ENCODE peak calls at places on chromosomes 3 and 15, in four cellular contexts. P is breast epithelium, J is DND-41, Z is cardiac muscle cell. G is an unnamed sample. For H3K4me1 and H3K36me3, the result is how much of the 10 kb centered on the place peaks cover.

GRCh38 chr15:20356444-20357138 is 185.0 kb downstream of the GOLGA6L6 start:
- DNase-seq in P (peak), J (peak), Z (no peak), G (peak)

GRCh38 chr3:123449092-123449985 is 449 bp upstream of the ADCY5 start:
- DNase-seq in P (no peak), J (no peak), Z (peak), G (no peak)

GRCh38 chr3:31226331-31226730 is 306.4 kb upstream of the STT3B start:
- DNase-seq in P (no peak), J (peak), Z (no peak), G (no peak)

GRCh38 chr3:42613462-42613861 is 13.0 kb downstream of the NKTR start:
- DNase-seq in P (no peak), J (no peak), Z (no peak), G (no peak)

GRCh38 chr3:69442771-69443197 is 56.9 kb upstream of the FRMD4B start:
- DNase-seq in P (no peak), J (no peak), Z (no peak), G (no peak)

GRCh38 chr3:183178833-183179549 is 16.5 kb upstream of the LAMP3 start:
- DNase-seq in P (no peak), J (no peak), Z (peak), G (peak)

GRCh38 chr3:12423918-12424634 is 60.2 kb upstream of the TSEN2 start:
- DNase-seq in P (no peak), J (peak), Z (peak), G (no peak)

GRCh38 chr3:134308350-134308891 is 57.8 kb upstream of the RYK start:
- DNase-seq in P (peak), J (peak), Z (peak), G (peak)

GRCh38 chr15:78207110-78207458 is 27.3 kb downstream of the ACSBG1 start:
- DNase-seq in P (peak), J (no peak), Z (no peak), G (no peak)

GRCh38 chr3:78991656-78992055 is 776.1 kb downstream of the ROBO1 start:
- DNase-seq in P (no peak), J (no peak), Z (no peak), G (no peak)

GRCh38 chr15:88040516-88040915 is 216.0 kb downstream of the NTRK3 start:
- DNase-seq in P (no peak), J (no peak), Z (no peak), G (no peak)

GRCh38 chr3:126527455-126528211 is 3.7 kb downstream of the CHST13 start:
- DNase-seq in P (no peak), J (no peak), Z (no peak), G (no peak)

GRCh38 chr15:43748376-43748775 is 2.1 kb downstream of the PDIA3 start:
- DNase-seq in P (no peak), J (no peak), Z (peak), G (no peak)

GRCh38 chr15:90706394-90707327 is 10.5 kb upstream of the BLM start:
- DNase-seq in P (no peak), J (no peak), Z (no peak), G (no peak)

GRCh38 chr3:147619925-147620580 is 210.9 kb downstream of the ZIC1 start:
- DNase-seq in P (no peak), J (no peak), Z (no peak), G (no peak)

GRCh38 chr15:96626936-96627577 is 296.6 kb downstream of the NR2F2 start:
- DNase-seq in P (no peak), J (no peak), Z (no peak), G (no peak)

GRCh38 chr3:22377421-22377820 is 626.4 kb upstream of the ZNF385D start:
- DNase-seq in P (no peak), J (no peak), Z (peak), G (no peak)

GRCh38 chr15:28043625-28044520 is 55.2 kb downstream of the OCA2 start:
- DNase-seq in P (no peak), J (no peak), Z (no peak), G (peak)

GRCh38 chr3:144055604-144056003 is 84.0 kb downstream of the DIPK2A start:
- DNase-seq in P (no peak), J (no peak), Z (peak), G (no peak)

GRCh38 chr3:127689266-127689860 is 16.6 kb downstream of the ABTB1 start:
- DNase-seq in P (peak), J (no peak), Z (no peak), G (peak)

GRCh38 chr3:187318819-187319616 is 27.5 kb upstream of the MASP1 start:
- DNase-seq in P (no peak), J (peak), Z (peak), G (peak)

GRCh38 chr15:78618490-78618934 is 2.3 kb downstream of the CHRNA3 start:
- DNase-seq in P (peak), J (peak), Z (peak), G (peak)

GRCh38 chr3:182979103-182979697 is 1.1 kb downstream of the DCUN1D1 start:
- DNase-seq in P (no peak), J (no peak), Z (peak), G (no peak)

GRCh38 chr15:63407612-63408011 is 26.0 kb upstream of the CA12 start:
- DNase-seq in P (no peak), J (no peak), Z (no peak), G (no peak)

GRCh38 chr3:12766541-12766940 is 7.5 kb upstream of the TMEM40 start:
- DNase-seq in P (no peak), J (no peak), Z (no peak), G (no peak)

GRCh38 chr15:71131601-71132357 is 16.5 kb downstream of the THSD4 start:
- DNase-seq in P (no peak), J (no peak), Z (no peak), G (no peak)

GRCh38 chr3:8482960-8483665 is 18.5 kb upstream of the LMCD1 start:
- DNase-seq in P (peak), J (no peak), Z (peak), G (no peak)

GRCh38 chr3:56753206-56753605 is 48.5 kb downstream of the ARHGEF3 start:
- DNase-seq in P (no peak), J (no peak), Z (peak), G (no peak)

GRCh38 chr15:74552761-74553441 is 11.9 kb downstream of the ARID3B start:
- DNase-seq in P (no peak), J (no peak), Z (no peak), G (no peak)

GRCh38 chr15:58530056-58530590 is 98.3 kb downstream of the LIPC start:
- DNase-seq in P (no peak), J (no peak), Z (no peak), G (no peak)

GRCh38 chr15:85706779-85707518 is 87.8 kb downstream of the KLHL25 start:
- DNase-seq in P (no peak), J (peak), Z (peak), G (no peak)

GRCh38 chr15:57111002-57111401 is 192.6 kb downstream of the TCF12 start:
- DNase-seq in P (no peak), J (no peak), Z (no peak), G (no peak)

GRCh38 chr15:54082836-54083492 is 104.7 kb downstream of the UNC13C start:
- DNase-seq in P (no peak), J (peak), Z (peak), G (peak)

GRCh38 chr3:13109516-13109915 is 36.3 kb upstream of the IQSEC1 start:
- DNase-seq in P (no peak), J (no peak), Z (no peak), G (no peak)

GRCh38 chr3:40337136-40338108 is 27.9 kb downstream of the EIF1B start:
- DNase-seq in P (no peak), J (no peak), Z (no peak), G (no peak)

GRCh38 chr3:194089357-194090177 is 46.4 kb upstream of the HES1 start:
- DNase-seq in P (peak), J (no peak), Z (peak), G (peak)

GRCh38 chr3:197899833-197900478 is 50.0 kb upstream of the RPL35A start:
- DNase-seq in P (no peak), J (no peak), Z (no peak), G (no peak)

GRCh38 chr15:57245130-57245529 is 131.2 kb upstream of the CGNL1 start:
- DNase-seq in P (no peak), J (no peak), Z (peak), G (no peak)

DNA sequence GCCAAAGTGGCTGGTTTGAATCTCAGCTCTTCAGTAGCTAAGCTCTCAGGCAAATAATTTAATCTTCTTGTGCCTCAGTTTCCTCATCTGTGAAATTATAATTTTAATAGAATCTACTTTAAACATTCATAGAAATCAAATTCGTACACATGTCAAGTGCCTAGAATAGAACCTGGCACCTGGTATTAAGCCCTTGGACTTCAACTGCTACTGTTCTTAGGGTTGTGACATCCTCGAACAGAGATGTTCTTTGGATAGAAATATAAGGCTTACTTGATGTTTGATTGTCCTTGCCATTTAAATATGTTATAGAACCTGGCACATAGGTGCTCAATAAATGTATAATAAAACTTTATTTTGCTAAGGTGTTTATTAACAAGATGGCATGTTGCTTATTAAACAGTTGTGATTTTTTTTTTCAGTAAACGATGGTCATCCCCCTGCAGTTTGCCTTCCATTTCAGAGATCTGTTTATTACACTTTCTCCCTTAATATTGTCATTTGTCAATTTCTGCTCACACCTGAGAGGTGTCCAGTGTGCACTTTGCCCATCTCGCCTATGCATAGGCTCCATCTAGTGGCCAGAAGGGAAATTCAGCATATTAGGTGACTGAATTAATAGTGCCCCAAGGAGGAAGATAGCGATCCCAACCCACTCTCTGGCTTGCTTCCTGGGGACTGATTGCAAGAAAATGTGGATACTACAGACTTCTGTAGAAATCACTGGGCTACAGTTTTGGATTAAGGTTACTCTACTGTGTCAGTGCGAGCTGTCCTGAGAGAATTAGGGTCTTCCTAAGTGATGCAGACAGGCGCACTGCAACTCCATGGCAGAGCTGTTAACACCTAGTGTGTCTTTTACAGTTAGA is 10.7 kb downstream of the IGF1R start:
- DNase-seq in P (no peak), J (peak), Z (peak), G (no peak)
- H3K4me1 ChIP-seq in P (under half), J (under half), Z (under half), G (under half)

GRCh38 chr3:142228964-142229363 is 3.6 kb upstream of the GK5 start:
- DNase-seq in P (no peak), J (no peak), Z (no peak), G (no peak)

GRCh38 chr3:142223282-142223681 is 2.1 kb downstream of the GK5 start:
- DNase-seq in P (no peak), J (no peak), Z (no peak), G (no peak)

GRCh38 chr3:142225885-142226215 is 465 bp upstream of the GK5 start:
- DNase-seq in P (no peak), J (no peak), Z (no peak), G (no peak)

GRCh38 chr3:142224482-142225072 is 808 bp downstream of the GK5 start:
- DNase-seq in P (peak), J (no peak), Z (peak), G (no peak)

DNA sequence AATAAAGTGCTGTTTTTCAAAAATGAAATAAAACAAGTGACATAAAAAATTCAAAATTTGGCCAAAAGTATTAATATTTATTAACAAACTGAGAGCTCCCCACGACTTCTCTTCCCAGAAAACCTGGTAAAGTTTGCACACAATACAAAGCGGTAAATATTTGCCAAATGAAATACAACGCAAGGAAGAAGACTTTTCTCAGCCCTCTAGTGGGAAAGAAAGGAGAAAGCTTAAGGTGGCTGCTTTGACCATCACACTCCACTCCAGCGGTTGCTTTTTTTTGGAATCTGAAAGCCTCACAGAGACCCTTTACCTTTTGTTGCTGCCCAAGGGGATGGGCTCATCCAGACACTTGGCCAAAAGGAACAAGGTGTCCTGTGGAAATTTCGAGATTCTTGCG is 1.1 kb upstream of the GK5 start:
- DNase-seq in P (no peak), J (no peak), Z (peak), G (no peak)
- TF ChIP-seq CTCF in P (no peak), J (peak), Z (peak), G (peak)

GRCh38 chr15:34357653-34358052 is 9.3 kb downstream of the LPCAT4 start:
- DNase-seq in P (no peak), J (no peak), Z (no peak), G (no peak)

GRCh38 chr15:34358367-34358766 is 8.6 kb downstream of the LPCAT4 start:
- DNase-seq in P (no peak), J (no peak), Z (no peak), G (no peak)

GRCh38 chr15:34353627-34354026 is 10.5 kb downstream of the NUTM1 start:
- DNase-seq in P (no peak), J (no peak), Z (no peak), G (no peak)

GRCh38 chr15:34354286-34354685 is 11.2 kb downstream of the NUTM1 start:
- DNase-seq in P (no peak), J (no peak), Z (no peak), G (no peak)

DNA sequence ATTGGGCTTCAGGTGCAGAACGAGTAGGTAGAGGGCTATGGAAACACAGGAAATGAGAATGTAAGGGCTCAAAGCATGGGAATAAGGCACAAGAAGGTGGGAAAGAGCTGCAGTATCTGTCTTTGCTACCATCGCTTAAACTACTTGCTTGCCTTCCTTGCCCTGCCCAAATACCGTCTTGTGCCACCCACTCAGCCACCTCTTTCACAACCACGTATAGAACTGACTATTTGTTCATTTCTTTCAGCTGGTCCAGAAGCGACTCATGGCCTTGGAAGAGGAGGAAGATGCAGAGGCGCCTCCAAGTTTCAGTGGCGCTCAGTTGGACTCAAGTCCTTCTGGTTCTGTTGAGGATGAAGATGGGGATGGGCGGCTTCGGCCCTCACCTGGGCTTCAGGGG is 11.8 kb downstream of the LPCAT4 start:
- DNase-seq in P (no peak), J (no peak), Z (no peak), G (no peak)
- H3K36me3 ChIP-seq in P (under half), J (under half), Z (under half), G (under half)

DNA sequence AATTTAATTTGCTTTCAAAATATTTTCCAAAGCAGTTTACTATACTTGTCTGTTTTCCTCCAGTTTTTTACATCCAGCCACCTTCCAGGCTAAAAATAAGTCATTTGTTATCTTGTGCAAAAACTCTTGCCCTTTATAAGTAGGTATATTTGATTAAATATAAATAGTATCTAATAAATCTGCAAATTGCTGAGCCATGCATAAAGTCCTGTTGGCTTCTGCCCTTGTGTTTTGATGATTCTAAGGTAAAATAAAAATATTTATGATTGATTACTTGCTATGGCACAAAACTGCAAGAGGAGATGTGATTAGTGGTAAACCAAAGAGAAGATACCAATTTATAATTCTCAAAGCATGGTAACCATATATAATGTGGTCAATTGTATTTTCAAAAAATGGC is 1026.7 kb downstream of the EPHA3 start:
- DNase-seq in P (no peak), J (no peak), Z (no peak), G (no peak)
- H3K4me1 ChIP-seq in P (under half), J (under half), Z (under half), G (under half)